ENCODE peak calls at places on chromosomes 3 and 15, in five cellular contexts. One of them, this sample, is unnamed.

GRCh38 chr15:29024681-29025080 is 138.9 kb downstream of the APBA2 start:
- DNase-seq in nephron progenitor cell: no peak
- DNase-seq in stimulated activated CD8-positive, alpha-beta memory T cell treated with anti-CD3 and anti-CD28 coated beads, Interleukin-15, amount 100 ng/mL, for 4 hours: no peak
- DNase-seq in cerebellum: no peak
- DNase-seq in foreskin fibroblast: no peak
- DNase-seq in this sample: no peak

GRCh38 chr15:100873029-100873677 is 6.5 kb upstream of the ALDH1A3 start:
- DNase-seq in nephron progenitor cell: peak; percentile 64
- DNase-seq in stimulated activated CD8-positive, alpha-beta memory T cell treated with anti-CD3 and anti-CD28 coated beads, Interleukin-15, amount 100 ng/mL, for 4 hours: peak; percentile 12
- DNase-seq in cerebellum: peak; percentile 78
- DNase-seq in foreskin fibroblast: peak; percentile 91
- DNase-seq in this sample: peak; percentile 47

GRCh38 chr3:127389913-127390312 is 102.1 kb upstream of the PRR20G start:
- DNase-seq in nephron progenitor cell: no peak
- DNase-seq in stimulated activated CD8-positive, alpha-beta memory T cell treated with anti-CD3 and anti-CD28 coated beads, Interleukin-15, amount 100 ng/mL, for 4 hours: no peak
- DNase-seq in cerebellum: no peak
- DNase-seq in foreskin fibroblast: no peak
- DNase-seq in this sample: no peak

GRCh38 chr3:129992781-129993180 is 18.3 kb downstream of the TRH start:
- DNase-seq in nephron progenitor cell: no peak
- DNase-seq in stimulated activated CD8-positive, alpha-beta memory T cell treated with anti-CD3 and anti-CD28 coated beads, Interleukin-15, amount 100 ng/mL, for 4 hours: no peak
- DNase-seq in cerebellum: no peak
- DNase-seq in foreskin fibroblast: peak; percentile 36
- DNase-seq in this sample: no peak

GRCh38 chr3:67819447-67819846 is 165.0 kb upstream of the SUCLG2 start:
- DNase-seq in nephron progenitor cell: no peak
- DNase-seq in stimulated activated CD8-positive, alpha-beta memory T cell treated with anti-CD3 and anti-CD28 coated beads, Interleukin-15, amount 100 ng/mL, for 4 hours: no peak
- DNase-seq in cerebellum: no peak
- DNase-seq in foreskin fibroblast: no peak
- DNase-seq in this sample: no peak

GRCh38 chr3:7682822-7683229 is 818.8 kb upstream of the LMCD1 start:
- DNase-seq in nephron progenitor cell: no peak
- DNase-seq in stimulated activated CD8-positive, alpha-beta memory T cell treated with anti-CD3 and anti-CD28 coated beads, Interleukin-15, amount 100 ng/mL, for 4 hours: no peak
- DNase-seq in cerebellum: no peak
- DNase-seq in foreskin fibroblast: peak; percentile 65
- DNase-seq in this sample: peak; percentile 1

GRCh38 chr3:175479175-175479574 is 620.0 kb downstream of the NAALADL2 start:
- DNase-seq in nephron progenitor cell: no peak
- DNase-seq in stimulated activated CD8-positive, alpha-beta memory T cell treated with anti-CD3 and anti-CD28 coated beads, Interleukin-15, amount 100 ng/mL, for 4 hours: no peak
- DNase-seq in cerebellum: no peak
- DNase-seq in foreskin fibroblast: no peak
- DNase-seq in this sample: no peak

GRCh38 chr3:151856106-151856505 is 17.3 kb upstream of the SUCNR1 start:
- DNase-seq in nephron progenitor cell: no peak
- DNase-seq in stimulated activated CD8-positive, alpha-beta memory T cell treated with anti-CD3 and anti-CD28 coated beads, Interleukin-15, amount 100 ng/mL, for 4 hours: no peak
- DNase-seq in cerebellum: no peak
- DNase-seq in foreskin fibroblast: no peak
- DNase-seq in this sample: no peak

GRCh38 chr3:106329505-106329904 is 460.7 kb upstream of the CBLB start:
- DNase-seq in nephron progenitor cell: no peak
- DNase-seq in stimulated activated CD8-positive, alpha-beta memory T cell treated with anti-CD3 and anti-CD28 coated beads, Interleukin-15, amount 100 ng/mL, for 4 hours: no peak
- DNase-seq in cerebellum: no peak
- DNase-seq in foreskin fibroblast: no peak
- DNase-seq in this sample: no peak

GRCh38 chr15:76756371-76756770 is 148.8 kb downstream of the SCAPER start:
- DNase-seq in nephron progenitor cell: no peak
- DNase-seq in stimulated activated CD8-positive, alpha-beta memory T cell treated with anti-CD3 and anti-CD28 coated beads, Interleukin-15, amount 100 ng/mL, for 4 hours: no peak
- DNase-seq in cerebellum: no peak
- DNase-seq in foreskin fibroblast: no peak
- DNase-seq in this sample: no peak

GRCh38 chr3:160440687-160441086 is 8.9 kb downstream of the TRIM59 start:
- DNase-seq in nephron progenitor cell: no peak
- DNase-seq in stimulated activated CD8-positive, alpha-beta memory T cell treated with anti-CD3 and anti-CD28 coated beads, Interleukin-15, amount 100 ng/mL, for 4 hours: no peak
- DNase-seq in cerebellum: no peak
- DNase-seq in foreskin fibroblast: no peak
- DNase-seq in this sample: no peak

GRCh38 chr15:80202016-80202315 is 49.2 kb downstream of the FAH start:
- DNase-seq in nephron progenitor cell: no peak
- DNase-seq in stimulated activated CD8-positive, alpha-beta memory T cell treated with anti-CD3 and anti-CD28 coated beads, Interleukin-15, amount 100 ng/mL, for 4 hours: no peak
- DNase-seq in cerebellum: no peak
- DNase-seq in foreskin fibroblast: no peak
- DNase-seq in this sample: no peak

GRCh38 chr3:33277193-33277882 is at the start of gene FBXL2:
- DNase-seq in nephron progenitor cell: peak; percentile 93
- DNase-seq in stimulated activated CD8-positive, alpha-beta memory T cell treated with anti-CD3 and anti-CD28 coated beads, Interleukin-15, amount 100 ng/mL, for 4 hours: no peak
- DNase-seq in cerebellum: peak; percentile 88
- DNase-seq in foreskin fibroblast: peak; percentile 89
- DNase-seq in this sample: peak; percentile 8

GRCh38 chr3:54374214-54374855 is 252.0 kb downstream of the CACNA2D3 start:
- DNase-seq in nephron progenitor cell: peak; percentile 25
- DNase-seq in stimulated activated CD8-positive, alpha-beta memory T cell treated with anti-CD3 and anti-CD28 coated beads, Interleukin-15, amount 100 ng/mL, for 4 hours: no peak
- DNase-seq in cerebellum: no peak
- DNase-seq in foreskin fibroblast: no peak
- DNase-seq in this sample: no peak

This sample was measured in BJ.